ENCODE peak calls at places on chromosomes 16 and 17, in eight cellular contexts. Y is fibroblast of lung, T is IMR-90, C is OCI-LY7, I is adipocyte, F is SJCRH30, U is breast epithelium, X is heart right ventricle. K is an unnamed sample.

GRCh38 chr17:19766421-19767270 is 18.5 kb upstream of the ALDH3A1 start:
- DNase-seq in Y (peak; percentile 29), T (peak; percentile 41), C (peak; percentile 80), I (peak; percentile 88), F (peak; percentile 82), U (peak; percentile 71), X (peak; percentile 84), K (peak; percentile 93)

GRCh38 chr17:82732118-82732743 is 3.2 kb upstream of the FN3K start:
- DNase-seq in Y (no peak), T (no peak), C (no peak), I (no peak), F (no peak), U (no peak), X (no peak), K (peak; percentile 39)

GRCh38 chr17:42312285-42313130 is 24.2 kb downstream of the STAT5A start:
- DNase-seq in Y (peak; percentile 70), T (peak; percentile 81), C (peak; percentile 78), I (peak; percentile 93), F (peak; percentile 93), U (peak; percentile 91), X (peak; percentile 89), K (peak; percentile 97)

GRCh38 chr16:89437991-89438390 is 52.4 kb downstream of the ANKRD11 start:
- DNase-seq in Y (no peak), T (no peak), C (no peak), I (no peak), F (no peak), U (no peak), X (no peak), K (no peak)

GRCh38 chr16:65336169-65336568 is 214.3 kb upstream of the CDH11 start:
- DNase-seq in Y (peak; percentile 93), T (peak; percentile 77), C (no peak), I (peak; percentile 51), F (peak; percentile 7), U (no peak), X (no peak), K (no peak)

GRCh38 chr16:23974223-23974622 is 138.4 kb downstream of the PRKCB start:
- DNase-seq in Y (no peak), T (no peak), C (no peak), I (no peak), F (peak; percentile 17), U (no peak), X (no peak), K (no peak)

GRCh38 chr17:6421700-6422604 is 13.0 kb downstream of the AIPL1 start:
- DNase-seq in Y (peak; percentile 46), T (peak; percentile 64), C (peak; percentile 73), I (peak; percentile 90), F (peak; percentile 68), U (peak; percentile 81), X (peak; percentile 75), K (peak; percentile 98)

GRCh38 chr16:82082543-82083244 is 47.6 kb downstream of the HSD17B2 start:
- DNase-seq in Y (peak; percentile 65), T (peak; percentile 52), C (no peak), I (peak; percentile 36), F (no peak), U (no peak), X (no peak), K (no peak)

GRCh38 chr17:41987642-41988041 is 21.0 kb downstream of the CNP start:
- DNase-seq in Y (no peak), T (no peak), C (peak; percentile 51), I (no peak), F (no peak), U (no peak), X (no peak), K (no peak)

GRCh38 chr16:16073884-16074781 is 124.7 kb downstream of the ABCC1 start:
- DNase-seq in Y (peak; percentile 97), T (peak; percentile 90), C (peak; percentile 20), I (peak; percentile 90), F (peak; percentile 92), U (no peak), X (no peak), K (peak; percentile 89)

GRCh38 chr17:45016237-45016636 is 35.2 kb downstream of the DCAKD start:
- DNase-seq in Y (no peak), T (no peak), C (no peak), I (no peak), F (no peak), U (no peak), X (no peak), K (no peak)

GRCh38 chr16:72561-73537 is at the start of gene RHBDF1:
- DNase-seq in Y (no peak), T (peak; percentile 47), C (no peak), I (peak; percentile 87), F (peak; percentile 44), U (no peak), X (peak; percentile 75), K (peak; percentile 100)

GRCh38 chr16:51450913-51451312 is 299.8 kb upstream of the SALL1 start:
- DNase-seq in Y (no peak), T (no peak), C (no peak), I (no peak), F (no peak), U (no peak), X (no peak), K (no peak)

GRCh38 chr17:82377924-82378740 is 6.6 kb downstream of the UTS2R start:
- DNase-seq in Y (no peak), T (no peak), C (no peak), I (no peak), F (no peak), U (no peak), X (no peak), K (peak; percentile 50)

GRCh38 chr16:81004646-81005353 is 1.9 kb downstream of the CMC2 start:
- DNase-seq in Y (peak; percentile 49), T (peak; percentile 62), C (peak; percentile 78), I (peak; percentile 93), F (no peak), U (no peak), X (no peak), K (peak; percentile 86)

GRCh38 chr17:58091024-58091567 is 7.9 kb downstream of the DYNLL2 start:
- DNase-seq in Y (no peak), T (no peak), C (no peak), I (no peak), F (no peak), U (no peak), X (no peak), K (no peak)

GRCh38 chr16:2935418-2935817 is 23.7 kb downstream of the FLYWCH1 start:
- DNase-seq in Y (no peak), T (no peak), C (no peak), I (no peak), F (no peak), U (no peak), X (no peak), K (peak; percentile 58)

GRCh38 chr17:32555611-32556310 is 69.0 kb downstream of the CDK5R1 start:
- DNase-seq in Y (no peak), T (no peak), C (no peak), I (no peak), F (no peak), U (no peak), X (no peak), K (no peak)

GRCh38 chr17:50541916-50542688 is 4.9 kb upstream of the SPATA20 start:
- DNase-seq in Y (peak; percentile 74), T (peak; percentile 69), C (peak; percentile 82), I (peak; percentile 96), F (peak; percentile 74), U (peak; percentile 81), X (peak; percentile 92), K (peak; percentile 100)

DNA sequence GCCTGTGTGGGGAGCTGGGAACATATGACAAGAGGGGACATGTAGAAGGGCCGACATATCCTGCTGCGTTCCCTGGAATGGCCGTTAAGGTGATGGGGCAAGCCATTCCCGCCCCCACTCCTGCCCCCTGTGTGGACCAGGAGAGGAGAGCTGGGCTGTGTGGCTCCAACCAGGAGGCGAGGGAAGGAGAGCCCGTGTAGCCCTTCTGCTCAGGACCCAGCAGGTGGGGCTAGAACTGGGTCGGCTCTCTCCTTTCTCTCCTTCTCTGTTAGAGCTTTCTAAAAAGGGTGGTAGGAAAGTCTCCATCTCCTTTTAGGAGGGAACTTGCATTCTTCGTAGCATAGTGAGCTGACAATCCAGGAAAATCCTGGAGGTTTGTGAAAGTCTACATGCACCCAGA is 12.8 kb downstream of the SPHK1 start:
- DNase-seq in Y (no peak), T (no peak), C (no peak), I (no peak), F (no peak), U (no peak), X (no peak), K (peak; percentile 27)
- H3K36me3 ChIP-seq in Y (peaks cover 34% of the 10 kb centered on the region), T (peaks cover 69% of the 10 kb centered on the region), C (peaks cover 83% of the 10 kb centered on the region), I (peaks cover 72% of the 10 kb centered on the region), F (peaks cover 61% of the 10 kb centered on the region), U (peaks cover 5% of the 10 kb centered on the region), X (peaks cover 99% of the 10 kb centered on the region), K (peaks cover 73% of the 10 kb centered on the region)

GRCh38 chr16:27350006-27350405 is 36.2 kb downstream of the IL4R start:
- DNase-seq in Y (no peak), T (no peak), C (no peak), I (no peak), F (no peak), U (no peak), X (no peak), K (no peak)
- H3K36me3 ChIP-seq in Y (peaks cover 16% of the 10 kb centered on the region), T (peaks cover 88% of the 10 kb centered on the region), C (peaks cover 93% of the 10 kb centered on the region), I (peaks cover 77% of the 10 kb centered on the region), F (peaks cover 87% of the 10 kb centered on the region), U (no peaks in the 10 kb centered on the region), X (peaks cover 99% of the 10 kb centered on the region), K (peaks cover 83% of the 10 kb centered on the region)

GRCh38 chr16:88062341-88062861 is 111.2 kb downstream of the BANP start:
- DNase-seq in Y (peak; percentile 91), T (peak; percentile 78), C (no peak), I (peak; percentile 94), F (no peak), U (no peak), X (peak; percentile 42), K (peak; percentile 99)
- H3K36me3 ChIP-seq in Y (peaks cover 3% of the 10 kb centered on the region), T (peaks cover 5% of the 10 kb centered on the region), C (peaks cover 10% of the 10 kb centered on the region), I (peaks cover 7% of the 10 kb centered on the region), F (no peaks in the 10 kb centered on the region), U (no peaks in the 10 kb centered on the region), X (peaks cover 41% of the 10 kb centered on the region), K (peaks cover 11% of the 10 kb centered on the region)

GRCh38 chr16:58392215-58393137 is at the start of gene GINS3:
- DNase-seq in Y (peak; percentile 96), T (peak; percentile 90), C (peak; percentile 95), I (peak; percentile 94), F (peak; percentile 97), U (peak; percentile 80), X (peak; percentile 85), K (peak; percentile 98)

GRCh38 chr16:58384437-58385055 is 7.7 kb upstream of the GINS3 start:
- DNase-seq in Y (no peak), T (no peak), C (no peak), I (no peak), F (no peak), U (no peak), X (no peak), K (no peak)

GRCh38 chr16:58385218-58385773 is 7.0 kb upstream of the GINS3 start:
- DNase-seq in Y (no peak), T (no peak), C (no peak), I (no peak), F (no peak), U (no peak), X (no peak), K (no peak)

GRCh38 chr16:58393138-58393504 is 850 bp downstream of the GINS3 start:
- DNase-seq in Y (peak; percentile 4), T (no peak), C (peak; percentile 27), I (peak; percentile 20), F (peak; percentile 18), U (no peak), X (no peak), K (peak; percentile 88)

DNA sequence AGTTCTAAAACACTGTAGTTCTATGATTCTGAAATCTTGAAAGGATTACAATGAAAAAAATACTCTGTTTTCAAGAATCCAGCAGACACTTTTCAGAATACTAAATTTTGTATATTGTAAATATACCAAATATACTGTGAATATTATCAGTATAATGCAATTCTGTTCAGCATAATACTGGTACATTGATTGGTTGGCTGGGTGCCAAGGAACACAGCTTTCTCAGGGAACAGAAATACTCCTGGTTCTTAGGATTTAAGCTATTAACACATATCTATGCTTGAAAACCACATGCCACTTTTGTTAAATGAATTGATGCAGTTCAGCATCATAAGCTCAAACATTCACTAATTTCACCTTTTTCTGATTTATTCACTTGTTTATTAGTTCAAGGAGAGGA is 2.5 kb upstream of the GINS3 start:
- DNase-seq in Y (no peak), T (no peak), C (no peak), I (no peak), F (no peak), U (no peak), X (no peak), K (no peak)
- H3K36me3 ChIP-seq in Y (no peaks in the 10 kb centered on the region), T (no peaks in the 10 kb centered on the region), C (peaks cover 11% of the 10 kb centered on the region), I (no peaks in the 10 kb centered on the region), F (peaks cover 8% of the 10 kb centered on the region), U (no peaks in the 10 kb centered on the region), X (no peaks in the 10 kb centered on the region), K (no peaks in the 10 kb centered on the region)